ENCODE peak calls at places on chromosomes 4 and X, in nine cellular contexts. One of them, this sample, is unnamed.

GRCh38 chrX:133838761-133839676 is 146.4 kb downstream of the GPC3 start:
- DNase-seq in heart left ventricle: no peak
- DNase-seq in lower leg skin: no peak
- DNase-seq in psoas muscle: no peak
- DNase-seq in progenitor cell of endocrine pancreas: peak
- DNase-seq in CD8-positive, alpha-beta T cell: no peak
- DNase-seq in AG09309: no peak
- DNase-seq in heart right ventricle: peak
- DNase-seq in foreskin fibroblast: no peak
- DNase-seq in this sample: no peak

GRCh38 chr4:26476545-26476944 is 13.7 kb downstream of the CCKAR start:
- DNase-seq in heart left ventricle: no peak
- DNase-seq in lower leg skin: no peak
- DNase-seq in psoas muscle: no peak
- DNase-seq in progenitor cell of endocrine pancreas: no peak
- DNase-seq in CD8-positive, alpha-beta T cell: no peak
- DNase-seq in AG09309: no peak
- DNase-seq in heart right ventricle: no peak
- DNase-seq in foreskin fibroblast: no peak
- DNase-seq in this sample: no peak

GRCh38 chr4:16160457-16160856 is 65.8 kb downstream of the TAPT1 start:
- DNase-seq in heart left ventricle: no peak
- DNase-seq in lower leg skin: no peak
- DNase-seq in psoas muscle: no peak
- DNase-seq in progenitor cell of endocrine pancreas: no peak
- DNase-seq in CD8-positive, alpha-beta T cell: no peak
- DNase-seq in AG09309: no peak
- DNase-seq in heart right ventricle: no peak
- DNase-seq in foreskin fibroblast: no peak
- DNase-seq in this sample: no peak

GRCh38 chrX:69396916-69397315 is 107.2 kb upstream of the NALF2 start:
- DNase-seq in heart left ventricle: no peak
- DNase-seq in lower leg skin: no peak
- DNase-seq in psoas muscle: no peak
- DNase-seq in progenitor cell of endocrine pancreas: no peak
- DNase-seq in CD8-positive, alpha-beta T cell: no peak
- DNase-seq in AG09309: no peak
- DNase-seq in heart right ventricle: no peak
- DNase-seq in foreskin fibroblast: no peak
- DNase-seq in this sample: no peak

GRCh38 chr4:140382732-140383131 is 9.3 kb downstream of the SCOC start:
- DNase-seq in heart left ventricle: no peak
- DNase-seq in lower leg skin: no peak
- DNase-seq in psoas muscle: no peak
- DNase-seq in progenitor cell of endocrine pancreas: no peak
- DNase-seq in CD8-positive, alpha-beta T cell: no peak
- DNase-seq in AG09309: no peak
- DNase-seq in heart right ventricle: no peak
- DNase-seq in foreskin fibroblast: no peak
- DNase-seq in this sample: no peak

GRCh38 chrX:9522756-9523155 is 57.9 kb downstream of the TBL1X start:
- DNase-seq in heart left ventricle: no peak
- DNase-seq in lower leg skin: no peak
- DNase-seq in psoas muscle: no peak
- DNase-seq in progenitor cell of endocrine pancreas: no peak
- DNase-seq in CD8-positive, alpha-beta T cell: no peak
- DNase-seq in AG09309: peak
- DNase-seq in heart right ventricle: no peak
- DNase-seq in foreskin fibroblast: no peak
- DNase-seq in this sample: no peak

GRCh38 chr4:112290341-112290740 is 4.6 kb upstream of the TIFA start:
- DNase-seq in heart left ventricle: no peak
- DNase-seq in lower leg skin: no peak
- DNase-seq in psoas muscle: no peak
- DNase-seq in progenitor cell of endocrine pancreas: no peak
- DNase-seq in CD8-positive, alpha-beta T cell: no peak
- DNase-seq in AG09309: no peak
- DNase-seq in heart right ventricle: no peak
- DNase-seq in foreskin fibroblast: no peak
- DNase-seq in this sample: no peak

GRCh38 chrX:45515262-45516215 is 314.9 kb upstream of the DIPK2B start:
- DNase-seq in heart left ventricle: peak
- DNase-seq in lower leg skin: peak
- DNase-seq in psoas muscle: peak
- DNase-seq in progenitor cell of endocrine pancreas: no peak
- DNase-seq in CD8-positive, alpha-beta T cell: no peak
- DNase-seq in AG09309: peak
- DNase-seq in heart right ventricle: peak
- DNase-seq in foreskin fibroblast: peak
- DNase-seq in this sample: peak

GRCh38 chr4:93842512-93843252 is 14.1 kb downstream of the ATOH1 start:
- DNase-seq in heart left ventricle: no peak
- DNase-seq in lower leg skin: no peak
- DNase-seq in psoas muscle: no peak
- DNase-seq in progenitor cell of endocrine pancreas: no peak
- DNase-seq in CD8-positive, alpha-beta T cell: no peak
- DNase-seq in AG09309: no peak
- DNase-seq in heart right ventricle: no peak
- DNase-seq in foreskin fibroblast: no peak
- DNase-seq in this sample: no peak

GRCh38 chr4:337932-338758 is 531 bp downstream of the ZNF141 start:
- DNase-seq in heart left ventricle: peak
- DNase-seq in lower leg skin: peak
- DNase-seq in psoas muscle: peak
- DNase-seq in progenitor cell of endocrine pancreas: peak
- DNase-seq in CD8-positive, alpha-beta T cell: peak
- DNase-seq in AG09309: no peak
- DNase-seq in heart right ventricle: peak
- DNase-seq in foreskin fibroblast: peak
- DNase-seq in this sample: no peak

GRCh38 chr4:2871911-2872310 is 28.3 kb downstream of the ADD1 start:
- DNase-seq in heart left ventricle: no peak
- DNase-seq in lower leg skin: no peak
- DNase-seq in psoas muscle: no peak
- DNase-seq in progenitor cell of endocrine pancreas: no peak
- DNase-seq in CD8-positive, alpha-beta T cell: no peak
- DNase-seq in AG09309: no peak
- DNase-seq in heart right ventricle: no peak
- DNase-seq in foreskin fibroblast: no peak
- DNase-seq in this sample: no peak

GRCh38 chrX:74534569-74535038 is 79.8 kb downstream of the RLIM start:
- DNase-seq in heart left ventricle: no peak
- DNase-seq in lower leg skin: no peak
- DNase-seq in psoas muscle: no peak
- DNase-seq in progenitor cell of endocrine pancreas: no peak
- DNase-seq in CD8-positive, alpha-beta T cell: no peak
- DNase-seq in AG09309: no peak
- DNase-seq in heart right ventricle: no peak
- DNase-seq in foreskin fibroblast: no peak
- DNase-seq in this sample: no peak

GRCh38 chrX:100864967-100865366 is 9.2 kb downstream of the NOX1 start:
- DNase-seq in heart left ventricle: no peak
- DNase-seq in lower leg skin: no peak
- DNase-seq in psoas muscle: no peak
- DNase-seq in progenitor cell of endocrine pancreas: no peak
- DNase-seq in CD8-positive, alpha-beta T cell: no peak
- DNase-seq in AG09309: no peak
- DNase-seq in heart right ventricle: no peak
- DNase-seq in foreskin fibroblast: peak
- DNase-seq in this sample: no peak

GRCh38 chr4:5722328-5722727 is 11.3 kb downstream of the EVC start:
- DNase-seq in heart left ventricle: no peak
- DNase-seq in lower leg skin: no peak
- DNase-seq in psoas muscle: no peak
- DNase-seq in progenitor cell of endocrine pancreas: no peak
- DNase-seq in CD8-positive, alpha-beta T cell: no peak
- DNase-seq in AG09309: no peak
- DNase-seq in heart right ventricle: no peak
- DNase-seq in foreskin fibroblast: peak
- DNase-seq in this sample: no peak

DNA sequence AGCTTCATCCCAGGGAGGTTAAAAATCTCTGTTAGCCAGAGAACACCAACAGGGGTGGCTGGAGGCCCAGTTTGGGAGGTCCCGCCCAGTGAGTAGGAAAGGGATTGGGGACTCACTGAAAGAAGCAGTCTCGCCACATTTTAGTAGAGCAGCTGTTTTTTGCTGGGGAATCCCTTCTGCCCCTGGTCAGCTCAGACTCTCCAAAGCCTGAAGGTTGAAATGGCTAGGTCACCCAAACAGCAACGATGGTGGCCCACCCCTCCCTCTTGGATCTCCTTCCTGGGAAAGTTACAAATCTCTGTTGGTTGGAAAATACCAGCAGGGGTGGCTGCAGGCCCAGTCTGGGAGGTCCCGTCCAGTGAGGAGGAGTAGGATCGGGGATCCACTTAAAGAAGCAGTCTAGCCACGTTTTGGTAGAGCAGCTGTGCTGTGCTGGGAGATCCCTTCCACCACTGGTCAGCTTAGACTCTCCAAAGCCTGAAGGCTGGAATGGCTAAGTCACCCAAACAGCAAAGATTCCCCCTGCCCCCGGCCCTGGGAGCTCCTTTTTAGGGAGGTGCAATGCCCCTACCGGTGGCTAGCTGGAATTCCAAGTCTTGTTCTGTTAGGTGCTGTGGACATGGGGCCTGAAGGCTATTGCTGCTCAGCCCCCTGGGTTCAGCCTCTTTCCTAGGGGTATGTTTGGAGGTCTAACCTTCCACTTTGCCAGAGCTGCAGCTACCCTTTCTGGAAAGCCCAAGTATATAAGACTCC is 40.0 kb upstream of the TEX13A start:
- DNase-seq in heart left ventricle: peak
- DNase-seq in lower leg skin: no peak
- DNase-seq in psoas muscle: no peak
- DNase-seq in progenitor cell of endocrine pancreas: no peak
- DNase-seq in CD8-positive, alpha-beta T cell: no peak
- DNase-seq in AG09309: no peak
- DNase-seq in heart right ventricle: peak
- DNase-seq in foreskin fibroblast: no peak
- DNase-seq in this sample: no peak
- TF ChIP-seq CTCF in heart left ventricle: no peak
- TF ChIP-seq CTCF in lower leg skin: no peak
- TF ChIP-seq CTCF in psoas muscle: no peak
- TF ChIP-seq CTCF in progenitor cell of endocrine pancreas: no peak
- TF ChIP-seq CTCF in CD8-positive, alpha-beta T cell: no peak
- TF ChIP-seq CTCF in AG09309: no peak
- TF ChIP-seq CTCF in heart right ventricle: no peak
- TF ChIP-seq CTCF in foreskin fibroblast: no peak
- TF ChIP-seq CTCF in this sample: no peak

GRCh38 chr4:184265566-184266351 is 48.1 kb upstream of the ENPP6 start:
- DNase-seq in heart left ventricle: no peak
- DNase-seq in lower leg skin: peak
- DNase-seq in psoas muscle: no peak
- DNase-seq in progenitor cell of endocrine pancreas: no peak
- DNase-seq in CD8-positive, alpha-beta T cell: no peak
- DNase-seq in AG09309: no peak
- DNase-seq in heart right ventricle: no peak
- DNase-seq in foreskin fibroblast: no peak
- DNase-seq in this sample: no peak
- TF ChIP-seq CTCF in heart left ventricle: no peak
- TF ChIP-seq CTCF in lower leg skin: no peak
- TF ChIP-seq CTCF in psoas muscle: no peak
- TF ChIP-seq CTCF in progenitor cell of endocrine pancreas: no peak
- TF ChIP-seq CTCF in CD8-positive, alpha-beta T cell: no peak
- TF ChIP-seq CTCF in AG09309: no peak
- TF ChIP-seq CTCF in heart right ventricle: no peak
- TF ChIP-seq CTCF in foreskin fibroblast: no peak
- TF ChIP-seq CTCF in this sample: no peak

DNA sequence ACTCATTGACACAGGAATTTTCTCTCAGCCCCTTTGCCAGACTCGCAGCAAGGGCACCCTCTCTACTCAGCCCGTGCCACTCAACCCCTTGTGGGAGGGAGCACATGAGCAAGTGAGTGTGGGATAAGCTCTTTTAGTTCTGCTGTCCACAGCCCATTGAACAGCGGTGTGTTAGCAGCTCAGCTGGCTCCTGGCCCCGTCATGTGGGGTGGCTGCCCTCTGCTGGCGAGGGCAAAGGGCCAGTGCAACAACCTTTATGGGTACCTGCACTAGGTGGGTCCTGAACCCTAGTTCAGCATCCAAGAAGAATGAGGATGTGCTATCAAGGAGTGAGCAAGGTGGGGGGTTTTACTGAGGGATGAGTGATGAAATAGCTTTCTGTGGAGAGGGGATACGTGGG is 85.0 kb upstream of the ZNF81 start:
- DNase-seq in heart left ventricle: no peak
- DNase-seq in lower leg skin: no peak
- DNase-seq in psoas muscle: no peak
- DNase-seq in progenitor cell of endocrine pancreas: no peak
- DNase-seq in CD8-positive, alpha-beta T cell: no peak
- DNase-seq in AG09309: no peak
- DNase-seq in heart right ventricle: peak
- DNase-seq in foreskin fibroblast: no peak
- DNase-seq in this sample: no peak
- TF ChIP-seq CTCF in heart left ventricle: peak
- TF ChIP-seq CTCF in lower leg skin: no peak
- TF ChIP-seq CTCF in psoas muscle: peak
- TF ChIP-seq CTCF in progenitor cell of endocrine pancreas: peak
- TF ChIP-seq CTCF in CD8-positive, alpha-beta T cell: no peak
- TF ChIP-seq CTCF in AG09309: peak
- TF ChIP-seq CTCF in heart right ventricle: peak
- TF ChIP-seq CTCF in foreskin fibroblast: peak
- TF ChIP-seq CTCF in this sample: no peak

DNA sequence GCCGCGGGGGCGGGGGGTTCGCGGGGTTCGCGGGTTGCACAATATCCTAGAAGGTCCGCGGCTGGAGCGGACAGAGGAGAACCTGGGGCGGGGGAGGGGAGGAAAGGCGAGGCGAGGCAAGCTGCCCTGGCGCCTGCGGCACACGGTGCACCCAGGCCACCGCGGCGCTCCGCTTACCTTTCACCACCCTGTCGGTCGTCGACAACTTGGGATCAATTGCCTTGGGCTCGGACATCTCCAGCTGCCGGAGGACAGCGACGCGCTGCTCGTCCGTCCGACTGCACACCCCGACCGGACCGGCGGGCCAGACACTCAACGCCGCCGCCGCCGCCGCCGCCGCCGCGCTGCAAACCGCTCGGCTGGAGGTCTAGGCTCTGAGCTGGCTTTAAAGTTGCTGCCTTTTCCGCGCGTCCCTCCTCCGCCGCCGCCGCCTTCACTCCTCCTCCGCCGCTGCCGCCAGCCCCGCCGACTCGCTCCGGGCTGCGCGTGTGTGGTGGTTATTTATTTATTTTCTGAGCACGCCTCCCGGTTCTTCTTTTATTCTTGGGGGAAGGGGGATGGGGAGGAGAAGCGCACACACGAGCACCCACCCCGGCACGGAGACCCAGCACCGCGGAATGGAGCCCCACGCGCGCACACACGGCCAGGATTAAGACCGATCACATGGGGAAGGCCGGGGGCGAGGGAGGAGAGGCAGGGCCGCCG is 612 bp downstream of the PPP3CA start:
- DNase-seq in heart left ventricle: peak
- DNase-seq in lower leg skin: peak
- DNase-seq in psoas muscle: peak
- DNase-seq in progenitor cell of endocrine pancreas: peak
- DNase-seq in CD8-positive, alpha-beta T cell: peak
- DNase-seq in AG09309: no peak
- DNase-seq in heart right ventricle: peak
- DNase-seq in foreskin fibroblast: peak
- DNase-seq in this sample: peak
- TF ChIP-seq CTCF in heart left ventricle: no peak
- TF ChIP-seq CTCF in lower leg skin: no peak
- TF ChIP-seq CTCF in psoas muscle: no peak
- TF ChIP-seq CTCF in progenitor cell of endocrine pancreas: no peak
- TF ChIP-seq CTCF in CD8-positive, alpha-beta T cell: no peak
- TF ChIP-seq CTCF in AG09309: no peak
- TF ChIP-seq CTCF in heart right ventricle: no peak
- TF ChIP-seq CTCF in foreskin fibroblast: no peak
- TF ChIP-seq CTCF in this sample: no peak

This sample was measured in omental fat pad.